ENCODE peak calls at places on chromosomes 16 and 17, in six cellular contexts. Y is CD8-positive, alpha-beta memory T cell; R is Right ventricle myocardium superior; Z is NCI-H460; Q is natural killer cell treated with Interleukin-12 subunit alpha and Interleukin-12 subunit beta and Interleukin-15 and Interleukin-18, amount 100 ng/mL, for 72 hours; E is NCI-H748 treated with DMSO at 0.1 percent for 48 hours. L is an unnamed sample.

GRCh38 chr17:56867948-56868376 is 34.0 kb downstream of the DGKE start:
- DNase-seq in Y (no peak), R (no peak), Z (no peak), Q (no peak), E (no peak), L (no peak)

GRCh38 chr17:3965123-3965800 is 1.0 kb upstream of the ATP2A3 start:
- DNase-seq in Y (peak; percentile 70), R (peak; percentile 77), Z (peak; percentile 61), Q (peak; percentile 72), E (peak; percentile 61), L (peak; percentile 84)

GRCh38 chr16:48203974-48204824 is 39.9 kb upstream of the LONP2 start:
- DNase-seq in Y (no peak), R (no peak), Z (no peak), Q (no peak), E (no peak), L (no peak)

GRCh38 chr17:2040942-2041560 is 771 bp upstream of the OVCA2 start:
- DNase-seq in Y (no peak), R (no peak), Z (no peak), Q (no peak), E (peak; percentile 42), L (no peak)

GRCh38 chr16:65121870-65122723 is at the start of gene CDH11:
- DNase-seq in Y (no peak), R (peak; percentile 73), Z (peak; percentile 83), Q (no peak), E (no peak), L (peak; percentile 46)

GRCh38 chr17:7558544-7559306 is at the start of gene TNFSF13:
- DNase-seq in Y (no peak), R (peak; percentile 79), Z (no peak), Q (no peak), E (no peak), L (peak; percentile 79)

GRCh38 chr17:17822189-17822978 is 14.4 kb downstream of the SREBF1 start:
- DNase-seq in Y (no peak), R (peak; percentile 90), Z (no peak), Q (no peak), E (no peak), L (no peak)

GRCh38 chr16:85363881-85364280 is 249.2 kb upstream of the GSE1 start:
- DNase-seq in Y (no peak), R (no peak), Z (no peak), Q (no peak), E (no peak), L (no peak)

GRCh38 chr17:2712300-2713043 is 908 bp upstream of the CLUH start:
- DNase-seq in Y (no peak), R (no peak), Z (no peak), Q (no peak), E (no peak), L (no peak)

GRCh38 chr16:65373095-65373494 is 251.2 kb upstream of the CDH11 start:
- DNase-seq in Y (no peak), R (no peak), Z (no peak), Q (no peak), E (no peak), L (no peak)

GRCh38 chr17:17128476-17129075 is 77.6 kb downstream of the PLD6 start:
- DNase-seq in Y (no peak), R (peak; percentile 16), Z (no peak), Q (no peak), E (no peak), L (peak; percentile 26)

GRCh38 chr17:42311240-42312034 is 23.1 kb downstream of the STAT5A start:
- DNase-seq in Y (no peak), R (peak; percentile 93), Z (no peak), Q (no peak), E (no peak), L (peak; percentile 93)

GRCh38 chr16:88045820-88046303 is 94.6 kb downstream of the BANP start:
- DNase-seq in Y (no peak), R (no peak), Z (no peak), Q (no peak), E (no peak), L (no peak)

L was measured in lower lobe of right lung.